ENCODE peak calls at places on chromosomes 4 and X, in six cellular contexts. One of them, this sample, is unnamed.
A peak's percentile ranks its signal among the peaks of the same experiment; 100 is the strongest.

GRCh38 chr4:4443821-4444220 is 56.9 kb downstream of the NSG1 start:
- DNase-seq in fibroblast of lung: peak; percentile 83
- DNase-seq in MM.1S: no peak
- DNase-seq in cardiac muscle cell: no peak
- DNase-seq in PC-9: no peak
- DNase-seq in adrenal gland: no peak
- DNase-seq in this sample: no peak

GRCh38 chr4:186342582-186342981 is 76.6 kb downstream of the F11 start:
- DNase-seq in fibroblast of lung: peak; percentile 1
- DNase-seq in MM.1S: no peak
- DNase-seq in cardiac muscle cell: no peak
- DNase-seq in PC-9: no peak
- DNase-seq in adrenal gland: no peak
- DNase-seq in this sample: no peak

GRCh38 chr4:189090174-189090814 is 850.4 kb upstream of the FRG1 start:
- DNase-seq in fibroblast of lung: no peak
- DNase-seq in MM.1S: no peak
- DNase-seq in cardiac muscle cell: peak; percentile 38
- DNase-seq in PC-9: no peak
- DNase-seq in adrenal gland: no peak
- DNase-seq in this sample: no peak

GRCh38 chrX:64206556-64207162 is 1.2 kb upstream of the AMER1 start:
- DNase-seq in fibroblast of lung: no peak
- DNase-seq in MM.1S: peak; percentile 11
- DNase-seq in cardiac muscle cell: peak; percentile 51
- DNase-seq in PC-9: peak; percentile 39
- DNase-seq in adrenal gland: peak; percentile 30
- DNase-seq in this sample: peak; percentile 41

GRCh38 chr4:72418458-72418857 is 150.6 kb downstream of the ADAMTS3 start:
- DNase-seq in fibroblast of lung: peak; percentile 77
- DNase-seq in MM.1S: no peak
- DNase-seq in cardiac muscle cell: no peak
- DNase-seq in PC-9: no peak
- DNase-seq in adrenal gland: peak; percentile 79
- DNase-seq in this sample: no peak

GRCh38 chrX:74421181-74422028 is at the start of gene SLC16A2:
- DNase-seq in fibroblast of lung: peak; percentile 83
- DNase-seq in MM.1S: peak; percentile 57
- DNase-seq in cardiac muscle cell: peak; percentile 67
- DNase-seq in PC-9: no peak
- DNase-seq in adrenal gland: peak; percentile 90
- DNase-seq in this sample: peak; percentile 17

GRCh38 chr4:12120968-12121367 is 692.3 kb upstream of the HS3ST1 start:
- DNase-seq in fibroblast of lung: no peak
- DNase-seq in MM.1S: no peak
- DNase-seq in cardiac muscle cell: no peak
- DNase-seq in PC-9: no peak
- DNase-seq in adrenal gland: no peak
- DNase-seq in this sample: no peak

GRCh38 chr4:177728361-177729152 is 286.3 kb upstream of the AGA start:
- DNase-seq in fibroblast of lung: peak; percentile 31
- DNase-seq in MM.1S: no peak
- DNase-seq in cardiac muscle cell: no peak
- DNase-seq in PC-9: peak; percentile 72
- DNase-seq in adrenal gland: no peak
- DNase-seq in this sample: peak; percentile 10

GRCh38 chrX:140762061-140762460 is 52.5 kb downstream of the LINC00632 start:
- DNase-seq in fibroblast of lung: peak; percentile 64
- DNase-seq in MM.1S: peak; percentile 73
- DNase-seq in cardiac muscle cell: peak; percentile 67
- DNase-seq in PC-9: no peak
- DNase-seq in adrenal gland: peak; percentile 43
- DNase-seq in this sample: peak; percentile 31

GRCh38 chr4:106691749-106692148 is 323.2 kb upstream of the GIMD1 start:
- DNase-seq in fibroblast of lung: no peak
- DNase-seq in MM.1S: no peak
- DNase-seq in cardiac muscle cell: no peak
- DNase-seq in PC-9: no peak
- DNase-seq in adrenal gland: no peak
- DNase-seq in this sample: no peak
- TF ChIP-seq CTCF in fibroblast of lung: no peak
- TF ChIP-seq CTCF in MM.1S: no peak
- TF ChIP-seq CTCF in cardiac muscle cell: peak; percentile 3
- TF ChIP-seq CTCF in PC-9: no peak
- TF ChIP-seq CTCF in adrenal gland: no peak
- TF ChIP-seq CTCF in this sample: no peak

GRCh38 chr4:154492288-154492687 is 689 bp upstream of the DCHS2 start:
- DNase-seq in fibroblast of lung: no peak
- DNase-seq in MM.1S: no peak
- DNase-seq in cardiac muscle cell: no peak
- DNase-seq in PC-9: no peak
- DNase-seq in adrenal gland: no peak
- DNase-seq in this sample: no peak
- H3K4me3 ChIP-seq in fibroblast of lung: no peak overlapping the region
- H3K4me3 ChIP-seq in MM.1S: no peak overlapping the region
- H3K4me3 ChIP-seq in cardiac muscle cell: peak overlapping the region; percentile 35
- H3K4me3 ChIP-seq in PC-9: no peak overlapping the region
- H3K4me3 ChIP-seq in adrenal gland: no peak overlapping the region
- H3K4me3 ChIP-seq in this sample: no peak overlapping the region

DNA sequence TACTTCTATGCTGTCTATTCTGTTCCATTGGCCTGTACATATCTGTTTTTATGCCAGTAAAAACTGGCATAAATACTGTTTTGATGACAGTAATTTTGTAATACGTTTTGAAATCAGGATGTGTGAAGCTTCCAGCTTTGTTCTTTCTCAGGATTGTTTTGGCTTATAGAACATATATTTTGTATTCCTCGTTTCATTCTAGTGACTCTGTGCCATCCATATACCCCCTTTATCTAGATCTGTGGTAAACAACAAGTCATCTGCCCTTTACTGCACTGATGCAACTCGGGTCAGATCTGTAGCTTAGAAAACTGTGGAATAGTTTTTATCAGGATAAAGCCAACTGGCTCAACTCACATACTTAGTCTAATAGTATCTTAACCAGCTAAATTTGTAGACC is 233.7 kb downstream of the PRDM5 start:
- DNase-seq in fibroblast of lung: no peak
- DNase-seq in MM.1S: no peak
- DNase-seq in cardiac muscle cell: no peak
- DNase-seq in PC-9: no peak
- DNase-seq in adrenal gland: no peak
- DNase-seq in this sample: no peak
- TF ChIP-seq CTCF in fibroblast of lung: no peak
- TF ChIP-seq CTCF in MM.1S: no peak
- TF ChIP-seq CTCF in cardiac muscle cell: no peak
- TF ChIP-seq CTCF in PC-9: no peak
- TF ChIP-seq CTCF in adrenal gland: no peak
- TF ChIP-seq CTCF in this sample: no peak

GRCh38 chrX:150362599-150363481 is at the start of gene MAMLD1:
- DNase-seq in fibroblast of lung: peak; percentile 85
- DNase-seq in MM.1S: peak; percentile 38
- DNase-seq in cardiac muscle cell: peak; percentile 37
- DNase-seq in PC-9: peak; percentile 78
- DNase-seq in adrenal gland: peak; percentile 77
- DNase-seq in this sample: peak; percentile 24
- H3K4me3 ChIP-seq in fibroblast of lung: peak within 1 kb of the TSS; percentile 69
- H3K4me3 ChIP-seq in MM.1S: peak within 1 kb of the TSS; percentile 57
- H3K4me3 ChIP-seq in cardiac muscle cell: peak within 1 kb of the TSS; percentile 40
- H3K4me3 ChIP-seq in PC-9: peak within 1 kb of the TSS; percentile 92
- H3K4me3 ChIP-seq in adrenal gland: no peak within 1 kb of the TSS
- H3K4me3 ChIP-seq in this sample: no peak within 1 kb of the TSS

DNA sequence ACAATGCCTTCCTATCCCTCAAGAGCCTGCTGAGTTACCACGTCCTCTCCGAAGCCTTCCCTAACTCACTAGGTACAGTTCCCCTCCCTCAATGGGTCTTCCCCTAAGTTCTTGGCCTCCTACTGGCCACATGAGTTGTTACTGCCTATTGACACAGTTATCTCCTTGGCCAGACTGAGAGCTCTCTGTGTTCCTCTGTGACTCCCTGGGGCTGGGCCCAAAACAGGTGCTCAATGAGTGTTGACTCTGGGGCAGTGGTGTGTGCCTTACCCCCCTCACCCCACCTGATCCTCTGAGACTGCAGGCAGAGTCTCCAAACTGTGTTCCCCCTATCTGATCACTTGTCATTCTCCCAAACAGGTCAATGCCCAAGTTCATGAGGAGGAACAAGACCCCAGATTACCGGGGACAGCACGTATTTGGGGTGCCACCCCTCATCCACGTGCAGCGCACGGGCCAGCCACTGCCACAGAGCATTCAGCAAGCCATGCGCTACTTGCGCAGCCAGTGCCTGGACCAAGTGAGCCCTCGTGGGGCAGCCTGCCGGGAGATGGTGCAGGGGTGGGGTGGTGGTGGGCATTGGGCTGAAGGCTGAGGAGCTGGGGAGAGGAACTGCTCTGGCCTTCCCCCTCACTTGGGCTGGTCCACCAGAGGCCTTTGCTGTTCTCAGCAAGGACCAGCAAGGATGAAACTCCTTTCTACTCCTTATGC is 72.6 kb downstream of the STARD8 start:
- DNase-seq in fibroblast of lung: no peak
- DNase-seq in MM.1S: peak; percentile 6
- DNase-seq in cardiac muscle cell: no peak
- DNase-seq in PC-9: no peak
- DNase-seq in adrenal gland: no peak
- DNase-seq in this sample: no peak
- TF ChIP-seq CTCF in fibroblast of lung: no peak
- TF ChIP-seq CTCF in MM.1S: no peak
- TF ChIP-seq CTCF in cardiac muscle cell: peak; percentile 22
- TF ChIP-seq CTCF in PC-9: peak; percentile 34
- TF ChIP-seq CTCF in adrenal gland: no peak
- TF ChIP-seq CTCF in this sample: no peak

GRCh38 chr4:2583517-2583916 is 47.1 kb downstream of the FAM193A start:
- DNase-seq in fibroblast of lung: peak; percentile 25
- DNase-seq in MM.1S: no peak
- DNase-seq in cardiac muscle cell: no peak
- DNase-seq in PC-9: peak; percentile 86
- DNase-seq in adrenal gland: no peak
- DNase-seq in this sample: no peak

GRCh38 chr4:2579910-2580309 is 43.5 kb downstream of the FAM193A start:
- DNase-seq in fibroblast of lung: no peak
- DNase-seq in MM.1S: no peak
- DNase-seq in cardiac muscle cell: no peak
- DNase-seq in PC-9: no peak
- DNase-seq in adrenal gland: no peak
- DNase-seq in this sample: no peak

GRCh38 chr4:2587215-2587823 is 50.9 kb downstream of the FAM193A start:
- DNase-seq in fibroblast of lung: no peak
- DNase-seq in MM.1S: no peak
- DNase-seq in cardiac muscle cell: no peak
- DNase-seq in PC-9: no peak
- DNase-seq in adrenal gland: no peak
- DNase-seq in this sample: no peak

GRCh38 chr4:2586502-2586901 is 50.1 kb downstream of the FAM193A start:
- DNase-seq in fibroblast of lung: no peak
- DNase-seq in MM.1S: no peak
- DNase-seq in cardiac muscle cell: no peak
- DNase-seq in PC-9: no peak
- DNase-seq in adrenal gland: no peak
- DNase-seq in this sample: no peak

DNA sequence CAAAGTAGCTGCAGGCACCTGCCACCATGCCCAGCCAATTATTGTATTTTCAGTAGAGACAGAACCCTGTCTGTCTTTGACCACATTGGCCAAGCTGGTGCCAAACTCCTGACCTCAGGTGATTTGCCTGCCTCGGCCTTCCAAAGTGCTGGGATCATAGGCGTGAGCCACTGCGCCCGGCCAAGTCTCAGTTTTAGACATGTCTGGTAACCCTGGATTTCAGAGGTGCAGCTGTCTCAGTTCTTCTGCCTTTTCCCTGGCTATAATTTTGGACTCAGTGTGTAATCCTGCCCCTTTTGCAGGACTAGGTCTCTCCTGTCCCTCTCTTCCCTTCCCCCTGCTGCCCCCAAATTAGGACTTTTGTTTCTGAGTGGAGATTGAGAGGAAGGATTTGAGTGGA is 46.6 kb downstream of the FAM193A start:
- DNase-seq in fibroblast of lung: no peak
- DNase-seq in MM.1S: no peak
- DNase-seq in cardiac muscle cell: no peak
- DNase-seq in PC-9: no peak
- DNase-seq in adrenal gland: no peak
- DNase-seq in this sample: no peak
- H3K4me3 ChIP-seq in fibroblast of lung: no peak overlapping the region
- H3K4me3 ChIP-seq in MM.1S: no peak overlapping the region
- H3K4me3 ChIP-seq in cardiac muscle cell: no peak overlapping the region
- H3K4me3 ChIP-seq in PC-9: peak overlapping the region; percentile 14
- H3K4me3 ChIP-seq in adrenal gland: no peak overlapping the region
- H3K4me3 ChIP-seq in this sample: no peak overlapping the region

DNA sequence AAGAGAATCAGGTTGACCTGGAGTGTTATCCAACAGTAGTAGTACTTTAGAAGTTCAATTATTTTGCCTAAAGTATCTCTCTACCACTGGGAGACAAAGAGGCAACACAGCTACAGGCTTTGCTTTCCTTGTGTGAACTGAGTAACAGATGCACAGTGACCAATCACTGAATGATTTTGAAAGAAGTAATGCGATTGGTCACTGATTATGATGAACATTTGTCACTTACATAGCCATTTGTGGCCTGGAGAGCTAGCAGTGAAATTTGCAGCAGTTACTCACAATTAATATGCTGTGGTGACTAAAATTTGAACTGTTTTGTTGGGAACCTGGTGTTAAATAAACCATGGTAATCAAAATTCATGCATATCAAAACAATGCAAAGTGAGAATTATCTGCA is 508.7 kb upstream of the DIPK2B start:
- DNase-seq in fibroblast of lung: peak; percentile 22
- DNase-seq in MM.1S: no peak
- DNase-seq in cardiac muscle cell: no peak
- DNase-seq in PC-9: no peak
- DNase-seq in adrenal gland: no peak
- DNase-seq in this sample: no peak
- TF ChIP-seq CTCF in fibroblast of lung: no peak
- TF ChIP-seq CTCF in MM.1S: no peak
- TF ChIP-seq CTCF in cardiac muscle cell: no peak
- TF ChIP-seq CTCF in PC-9: no peak
- TF ChIP-seq CTCF in adrenal gland: no peak
- TF ChIP-seq CTCF in this sample: no peak